ENCODE peak calls at places on chromosomes 2 and 18, in four cellular contexts. One of them, this sample, is unnamed. For H3K9me2 and H3K4me1, the result is how much of the 10 kb centered on the place peaks cover.

GRCh38 chr18:3466051-3466450 is 16.1 kb downstream of the TGIF1 start:
- DNase-seq in SK-N-SH: no peak
- DNase-seq in OCI-LY7: no peak
- DNase-seq in PC-3: peak
- DNase-seq in this sample: peak

GRCh38 chr2:70934981-70935380 is 719 bp upstream of the ATP6V1B1 start:
- DNase-seq in SK-N-SH: no peak
- DNase-seq in OCI-LY7: no peak
- DNase-seq in PC-3: no peak
- DNase-seq in this sample: no peak

GRCh38 chr2:62939735-62940491 is 110.7 kb upstream of the OTX1 start:
- DNase-seq in SK-N-SH: no peak
- DNase-seq in OCI-LY7: no peak
- DNase-seq in PC-3: peak
- DNase-seq in this sample: peak

GRCh38 chr2:172242968-172243367 is 140.3 kb upstream of the DLX2 start:
- DNase-seq in SK-N-SH: no peak
- DNase-seq in OCI-LY7: no peak
- DNase-seq in PC-3: no peak
- DNase-seq in this sample: no peak

GRCh38 chr2:230230087-230230486 is 4.6 kb downstream of the SP140 start:
- DNase-seq in SK-N-SH: no peak
- DNase-seq in OCI-LY7: no peak
- DNase-seq in PC-3: peak
- DNase-seq in this sample: peak

GRCh38 chr2:50953021-50953420 is 78.9 kb downstream of the NRXN1 start:
- DNase-seq in SK-N-SH: no peak
- DNase-seq in OCI-LY7: no peak
- DNase-seq in PC-3: peak
- DNase-seq in this sample: peak

GRCh38 chr2:234029150-234029733 is 21.3 kb upstream of the SPP2 start:
- DNase-seq in SK-N-SH: no peak
- DNase-seq in OCI-LY7: no peak
- DNase-seq in PC-3: peak
- DNase-seq in this sample: peak

GRCh38 chr2:195575879-195576391 is 81.1 kb upstream of the SLC39A10 start:
- DNase-seq in SK-N-SH: peak
- DNase-seq in OCI-LY7: peak
- DNase-seq in PC-3: peak
- DNase-seq in this sample: peak

GRCh38 chr2:162992828-162993227 is 154.3 kb upstream of the KCNH7 start:
- DNase-seq in SK-N-SH: no peak
- DNase-seq in OCI-LY7: no peak
- DNase-seq in PC-3: no peak
- DNase-seq in this sample: no peak

GRCh38 chr2:69572640-69573039 is 70.9 kb downstream of the AAK1 start:
- DNase-seq in SK-N-SH: no peak
- DNase-seq in OCI-LY7: no peak
- DNase-seq in PC-3: peak
- DNase-seq in this sample: peak

GRCh38 chr2:197931661-197932312 is 127.4 kb downstream of the PLCL1 start:
- DNase-seq in SK-N-SH: no peak
- DNase-seq in OCI-LY7: no peak
- DNase-seq in PC-3: no peak
- DNase-seq in this sample: peak

GRCh38 chr2:181164699-181165098 is 184.3 kb downstream of the UBE2E3 start:
- DNase-seq in SK-N-SH: no peak
- DNase-seq in OCI-LY7: peak
- DNase-seq in PC-3: no peak
- DNase-seq in this sample: no peak

GRCh38 chr18:50069422-50069821 is 125.5 kb downstream of the MYO5B start:
- DNase-seq in SK-N-SH: no peak
- DNase-seq in OCI-LY7: no peak
- DNase-seq in PC-3: no peak
- DNase-seq in this sample: no peak

GRCh38 chr18:8658858-8659485 is 46.4 kb upstream of the MTCL1 start:
- DNase-seq in SK-N-SH: no peak
- DNase-seq in OCI-LY7: no peak
- DNase-seq in PC-3: no peak
- DNase-seq in this sample: no peak

GRCh38 chr2:181305151-181306123 is 151.7 kb upstream of the ITGA4 start:
- DNase-seq in SK-N-SH: no peak
- DNase-seq in OCI-LY7: peak
- DNase-seq in PC-3: no peak
- DNase-seq in this sample: peak

GRCh38 chr2:162156149-162156548 is 4.1 kb upstream of the GCG start:
- DNase-seq in SK-N-SH: no peak
- DNase-seq in OCI-LY7: no peak
- DNase-seq in PC-3: no peak
- DNase-seq in this sample: no peak

GRCh38 chr2:134897932-134898331 is 20.7 kb upstream of the CCNT2 start:
- DNase-seq in SK-N-SH: peak
- DNase-seq in OCI-LY7: peak
- DNase-seq in PC-3: peak
- DNase-seq in this sample: peak

GRCh38 chr2:239392688-239393400 is 8.0 kb downstream of the HDAC4 start:
- DNase-seq in SK-N-SH: peak
- DNase-seq in OCI-LY7: no peak
- DNase-seq in PC-3: no peak
- DNase-seq in this sample: no peak

GRCh38 chr2:227033471-227034148 is 130.4 kb downstream of the COL4A4 start:
- DNase-seq in SK-N-SH: peak
- DNase-seq in OCI-LY7: peak
- DNase-seq in PC-3: peak
- DNase-seq in this sample: peak

GRCh38 chr2:218382785-218383184 is 712 bp downstream of the SLC11A1 start:
- DNase-seq in SK-N-SH: no peak
- DNase-seq in OCI-LY7: no peak
- DNase-seq in PC-3: no peak
- DNase-seq in this sample: no peak

GRCh38 chr2:117879003-117879402 is 64.5 kb downstream of the DDX18 start:
- DNase-seq in SK-N-SH: no peak
- DNase-seq in OCI-LY7: no peak
- DNase-seq in PC-3: no peak
- DNase-seq in this sample: no peak

GRCh38 chr2:100703213-100703612 is 116.7 kb upstream of the NPAS2 start:
- DNase-seq in SK-N-SH: no peak
- DNase-seq in OCI-LY7: no peak
- DNase-seq in PC-3: no peak
- DNase-seq in this sample: peak

GRCh38 chr2:156430978-156431358 is 5.2 kb upstream of the GPD2 start:
- DNase-seq in SK-N-SH: no peak
- DNase-seq in OCI-LY7: no peak
- DNase-seq in PC-3: peak
- DNase-seq in this sample: peak

GRCh38 chr2:42947809-42948595 is 155.6 kb upstream of the HAAO start:
- DNase-seq in SK-N-SH: no peak
- DNase-seq in OCI-LY7: no peak
- DNase-seq in PC-3: no peak
- DNase-seq in this sample: peak

GRCh38 chr2:18703555-18703954 is 114.2 kb upstream of the NT5C1B start:
- DNase-seq in SK-N-SH: no peak
- DNase-seq in OCI-LY7: no peak
- DNase-seq in PC-3: no peak
- DNase-seq in this sample: no peak

GRCh38 chr2:130825231-130825971 is 11.3 kb upstream of the ARHGEF4 start:
- DNase-seq in SK-N-SH: no peak
- DNase-seq in OCI-LY7: no peak
- DNase-seq in PC-3: no peak
- DNase-seq in this sample: no peak

GRCh38 chr18:63271881-63272299 is 47.7 kb downstream of the BCL2 start:
- DNase-seq in SK-N-SH: peak
- DNase-seq in OCI-LY7: no peak
- DNase-seq in PC-3: no peak
- DNase-seq in this sample: peak

GRCh38 chr2:208224802-208225201 is 30.1 kb downstream of the IDH1 start:
- DNase-seq in SK-N-SH: no peak
- DNase-seq in OCI-LY7: no peak
- DNase-seq in PC-3: peak
- DNase-seq in this sample: peak

GRCh38 chr2:179171371-179171770 is 93.3 kb downstream of the SESTD1 start:
- DNase-seq in SK-N-SH: no peak
- DNase-seq in OCI-LY7: no peak
- DNase-seq in PC-3: no peak
- DNase-seq in this sample: no peak

GRCh38 chr2:62293490-62294212 is 97.7 kb downstream of the B3GNT2 start:
- DNase-seq in SK-N-SH: peak
- DNase-seq in OCI-LY7: peak
- DNase-seq in PC-3: peak
- DNase-seq in this sample: no peak

GRCh38 chr18:21255211-21255610 is 13.2 kb downstream of the GREB1L start:
- DNase-seq in SK-N-SH: no peak
- DNase-seq in OCI-LY7: no peak
- DNase-seq in PC-3: no peak
- DNase-seq in this sample: no peak

GRCh38 chr2:11314482-11314881 is 30.0 kb downstream of the ROCK2 start:
- DNase-seq in SK-N-SH: no peak
- DNase-seq in OCI-LY7: no peak
- DNase-seq in PC-3: no peak
- DNase-seq in this sample: peak

GRCh38 chr2:201707753-201708152 is 9.3 kb upstream of the MPP4 start:
- DNase-seq in SK-N-SH: no peak
- DNase-seq in OCI-LY7: no peak
- DNase-seq in PC-3: peak
- DNase-seq in this sample: peak

GRCh38 chr2:128640847-128641360 is 322.2 kb upstream of the HS6ST1 start:
- DNase-seq in SK-N-SH: no peak
- DNase-seq in OCI-LY7: no peak
- DNase-seq in PC-3: no peak
- DNase-seq in this sample: no peak

GRCh38 chr2:128639693-128640092 is 321.0 kb upstream of the HS6ST1 start:
- DNase-seq in SK-N-SH: no peak
- DNase-seq in OCI-LY7: no peak
- DNase-seq in PC-3: no peak
- DNase-seq in this sample: peak

GRCh38 chr2:128641421-128642095 is 322.9 kb upstream of the HS6ST1 start:
- DNase-seq in SK-N-SH: no peak
- DNase-seq in OCI-LY7: no peak
- DNase-seq in PC-3: no peak
- DNase-seq in this sample: no peak

GRCh38 chr2:128638741-128639477 is 320.2 kb upstream of the HS6ST1 start:
- DNase-seq in SK-N-SH: peak
- DNase-seq in OCI-LY7: no peak
- DNase-seq in PC-3: no peak
- DNase-seq in this sample: peak

GRCh38 chr2:128640166-128640846 is 321.6 kb upstream of the HS6ST1 start:
- DNase-seq in SK-N-SH: no peak
- DNase-seq in OCI-LY7: no peak
- DNase-seq in PC-3: no peak
- DNase-seq in this sample: peak
- H3K9me2 ChIP-seq in SK-N-SH: under half
- H3K9me2 ChIP-seq in OCI-LY7: under half
- H3K9me2 ChIP-seq in PC-3: under half
- H3K9me2 ChIP-seq in this sample: under half

DNA sequence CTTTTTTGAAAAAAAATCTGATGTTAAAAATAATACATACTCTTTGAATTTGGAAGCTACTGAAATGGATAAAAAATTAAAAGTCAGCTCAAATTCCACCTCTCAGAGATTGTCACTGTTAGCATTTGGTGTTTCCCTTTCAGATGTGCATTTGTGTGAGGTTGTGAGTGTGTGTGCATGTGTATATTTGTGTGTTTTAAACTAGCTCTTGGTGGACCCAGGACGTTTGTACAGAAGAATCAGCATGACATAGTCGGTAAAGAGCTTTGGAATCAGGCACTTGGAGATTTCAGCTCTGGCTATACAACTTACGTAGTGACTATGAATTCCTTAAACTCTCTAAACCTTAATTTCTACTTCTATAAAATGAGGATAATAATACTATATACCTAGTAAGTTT is 14.5 kb downstream of the SPATS2L start:
- DNase-seq in SK-N-SH: no peak
- DNase-seq in OCI-LY7: no peak
- DNase-seq in PC-3: no peak
- DNase-seq in this sample: no peak
- H3K4me1 ChIP-seq in SK-N-SH: under half
- H3K4me1 ChIP-seq in OCI-LY7: under half
- H3K4me1 ChIP-seq in PC-3: under half
- H3K4me1 ChIP-seq in this sample: under half

DNA sequence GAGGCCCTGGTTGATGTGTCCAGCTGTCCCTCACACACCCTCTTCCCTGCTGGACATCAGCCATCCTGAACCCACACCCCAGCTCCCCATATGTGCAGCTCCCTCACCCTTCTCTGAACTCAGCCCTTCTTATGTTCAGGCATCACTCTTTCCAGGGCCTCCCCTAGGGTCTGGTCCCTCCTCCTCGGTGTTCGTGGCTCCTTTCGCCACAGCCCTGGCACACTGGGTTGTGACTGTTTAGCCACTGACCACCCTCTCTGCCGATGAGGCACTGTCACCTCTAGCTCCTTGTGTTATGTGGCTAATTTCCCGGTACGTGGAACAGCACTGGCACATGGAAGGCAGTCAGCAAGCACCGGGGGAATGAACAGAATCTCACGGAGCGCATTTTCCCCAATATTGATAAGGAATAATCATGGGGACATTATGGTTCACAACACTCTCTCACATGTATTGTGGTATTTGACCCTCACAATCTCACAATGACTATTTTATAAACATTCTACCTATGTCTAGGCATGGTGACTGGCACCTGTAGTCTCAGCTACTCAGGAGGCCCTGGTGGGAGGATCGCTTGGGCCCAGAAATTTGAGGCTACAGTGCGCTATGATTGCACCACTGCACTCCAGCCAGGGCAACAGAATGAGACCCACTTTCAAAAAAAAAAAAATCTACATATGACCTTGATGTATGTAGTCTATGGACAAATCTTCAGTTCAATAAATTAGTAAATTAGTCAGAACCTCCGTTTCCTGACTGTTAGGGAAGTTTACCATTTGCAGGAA is 292.1 kb downstream of the MYT1L start:
- DNase-seq in SK-N-SH: no peak
- DNase-seq in OCI-LY7: no peak
- DNase-seq in PC-3: no peak
- DNase-seq in this sample: no peak
- TF ChIP-seq EZH2phosphoT487 in SK-N-SH: no peak
- TF ChIP-seq EZH2phosphoT487 in OCI-LY7: no peak
- TF ChIP-seq EZH2phosphoT487 in PC-3: no peak
- TF ChIP-seq EZH2phosphoT487 in this sample: no peak

DNA sequence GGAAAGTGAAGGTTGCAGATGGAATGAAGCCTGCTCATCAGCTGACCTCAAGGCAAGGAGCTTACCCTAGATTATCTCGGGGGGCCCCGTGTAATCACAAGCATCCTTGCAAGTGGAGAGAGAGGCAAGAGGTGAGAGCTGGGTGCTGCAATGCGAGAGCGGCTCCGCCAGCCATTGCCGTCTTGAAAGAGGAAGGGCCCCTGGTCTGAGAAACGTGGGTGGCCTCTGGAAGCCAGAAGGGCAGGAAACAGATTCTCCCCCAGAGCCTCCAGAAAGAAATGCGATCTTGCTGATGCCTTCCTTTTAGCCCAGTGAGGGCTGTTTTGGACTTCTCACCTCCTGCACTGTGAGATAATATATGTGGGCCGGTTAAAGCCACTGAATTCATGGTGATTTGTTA is 319.6 kb upstream of the HS6ST1 start:
- DNase-seq in SK-N-SH: no peak
- DNase-seq in OCI-LY7: no peak
- DNase-seq in PC-3: no peak
- DNase-seq in this sample: no peak
- H3K9me2 ChIP-seq in SK-N-SH: under half
- H3K9me2 ChIP-seq in OCI-LY7: under half
- H3K9me2 ChIP-seq in PC-3: under half
- H3K9me2 ChIP-seq in this sample: under half

This sample was measured in GM23248.